ENCODE peak calls at places on chromosome X, in five cellular contexts. Q, R, Z, V and T are unnamed samples.

GRCh38 chrX:70664726-70665125 is 220.1 kb downstream of the DLG3 start:
- DNase-seq in V (no peak), Z (no peak), Q (peak; percentile 60), R (no peak), T (no peak)

GRCh38 chrX:22481436-22481835 is 208.7 kb downstream of the CBLL2 start:
- DNase-seq in Z (no peak), R (no peak), V (no peak), Q (no peak), T (no peak)

GRCh38 chrX:131675596-131676194 is 131.8 kb downstream of the OR13H1 start:
- DNase-seq in R (no peak), Z (no peak), V (no peak), Q (peak; percentile 19), T (no peak)

GRCh38 chrX:100636321-100636991 is at the start of gene TSPAN6:
- DNase-seq in V (peak; percentile 84), R (peak; percentile 73), Q (peak; percentile 87), Z (peak; percentile 55), T (peak; percentile 84)

GRCh38 chrX:137212078-137212632 is 178.4 kb upstream of the GPR101 start:
- DNase-seq in Q (no peak), V (no peak), R (no peak), Z (no peak), T (no peak)

GRCh38 chrX:16487620-16488380 is 162.2 kb upstream of the S100G start:
- DNase-seq in Z (no peak), V (no peak), Q (peak; percentile 22), R (no peak), T (no peak)

GRCh38 chrX:9829308-9830267 is 43.4 kb downstream of the SHROOM2 start:
- DNase-seq in Z (no peak), Q (peak; percentile 14), V (no peak), R (no peak), T (no peak)

GRCh38 chrX:39953879-39954278 is 143.9 kb downstream of the BCOR start:
- DNase-seq in R (peak; percentile 82), Z (no peak), V (peak; percentile 86), Q (no peak), T (peak; percentile 87)

GRCh38 chrX:46408553-46409407 is 136.4 kb downstream of the ZNF674 start:
- DNase-seq in R (peak; percentile 64), Q (peak; percentile 68), V (peak; percentile 78), Z (peak; percentile 80), T (peak; percentile 73)

GRCh38 chrX:67781132-67781531 is 237.3 kb downstream of the AR start:
- DNase-seq in V (no peak), R (no peak), Z (no peak), Q (peak; percentile 68), T (no peak)

GRCh38 chrX:131727778-131728177 is 183.9 kb downstream of the OR13H1 start:
- DNase-seq in Z (no peak), V (no peak), Q (no peak), R (no peak), T (no peak)

GRCh38 chrX:107970073-107970472 is 12.1 kb downstream of the TEX13B start:
- DNase-seq in Z (no peak), R (no peak), V (no peak), Q (no peak), T (no peak)

GRCh38 chrX:74520291-74520690 is 94.1 kb downstream of the RLIM start:
- DNase-seq in V (no peak), Z (no peak), Q (peak; percentile 18), R (no peak), T (no peak)

GRCh38 chrX:30982467-30982866 is 89.4 kb downstream of the FTHL17 start:
- DNase-seq in R (no peak), Z (no peak), Q (no peak), V (no peak), T (no peak)

GRCh38 chrX:22128961-22129360 is 96.8 kb downstream of the PHEX start:
- DNase-seq in V (no peak), Q (peak; percentile 44), Z (no peak), R (no peak), T (no peak)

GRCh38 chrX:17596546-17597205 is 140.6 kb upstream of the SCML1 start:
- DNase-seq in Q (no peak), R (no peak), Z (no peak), V (no peak), T (no peak)

GRCh38 chrX:68995780-68996551 is 167.1 kb downstream of the EFNB1 start:
- DNase-seq in Z (no peak), R (no peak), Q (no peak), V (peak; percentile 79), T (no peak)

GRCh38 chrX:12237771-12238170 is 99.5 kb downstream of the FRMPD4 start:
- DNase-seq in V (no peak), Z (no peak), R (no peak), Q (no peak), T (no peak)

GRCh38 chrX:20515841-20516461 is 249.2 kb upstream of the RPS6KA3 start:
- DNase-seq in Q (peak; percentile 85), R (no peak), Z (no peak), V (no peak), T (no peak)

GRCh38 chrX:106022238-106022637 is 16.3 kb downstream of the SERPINA7 start:
- DNase-seq in Z (no peak), R (no peak), Q (no peak), V (no peak), T (no peak)

GRCh38 chrX:132463411-132463810 is 25.4 kb downstream of the MBNL3 start:
- DNase-seq in V (no peak), R (no peak), Z (no peak), Q (no peak), T (no peak)

GRCh38 chrX:2492536-2493218 is 8.1 kb downstream of the DHRSX start:
- DNase-seq in R (peak; percentile 20), V (no peak), Q (no peak), Z (no peak), T (peak; percentile 37)

GRCh38 chrX:72105436-72105835 is 26.3 kb downstream of the RTL5 start:
- DNase-seq in Q (no peak), V (no peak), R (no peak), Z (no peak), T (no peak)

GRCh38 chrX:93673056-93673868 is at the start of gene NAP1L3:
- DNase-seq in Q (peak; percentile 84), Z (peak; percentile 77), V (peak; percentile 12), R (peak; percentile 47), T (peak; percentile 63)

GRCh38 chrX:12007881-12008280 is 130.4 kb upstream of the FRMPD4 start:
- DNase-seq in V (no peak), R (no peak), Z (no peak), Q (peak; percentile 65), T (no peak)

GRCh38 chrX:74371823-74372222 is 49.5 kb upstream of the SLC16A2 start:
- DNase-seq in Z (no peak), Q (peak; percentile 6), V (no peak), R (no peak), T (no peak)

GRCh38 chrX:103376118-103376978 is at the start of gene BEX3:
- DNase-seq in Q (peak; percentile 68), R (peak; percentile 50), Z (peak; percentile 71), V (peak; percentile 47), T (peak; percentile 81)

GRCh38 chrX:98516120-98516519 is 1632.4 kb downstream of the RPA4 start:
- DNase-seq in R (no peak), V (no peak), Z (no peak), Q (no peak), T (no peak)

GRCh38 chrX:6041630-6042029 is 187.0 kb downstream of the NLGN4X start:
- DNase-seq in Q (peak; percentile 0), R (no peak), V (no peak), Z (no peak), T (no peak)

GRCh38 chrX:151396042-151396826 is 772 bp upstream of the VMA21 start:
- DNase-seq in R (no peak), Q (peak; percentile 77), Z (no peak), V (peak; percentile 21), T (peak; percentile 64)

GRCh38 chrX:102934624-102935023 is 2.4 kb upstream of the RAB40AL start:
- DNase-seq in Q (peak; percentile 39), R (no peak), Z (no peak), V (peak; percentile 18), T (no peak)

DNA sequence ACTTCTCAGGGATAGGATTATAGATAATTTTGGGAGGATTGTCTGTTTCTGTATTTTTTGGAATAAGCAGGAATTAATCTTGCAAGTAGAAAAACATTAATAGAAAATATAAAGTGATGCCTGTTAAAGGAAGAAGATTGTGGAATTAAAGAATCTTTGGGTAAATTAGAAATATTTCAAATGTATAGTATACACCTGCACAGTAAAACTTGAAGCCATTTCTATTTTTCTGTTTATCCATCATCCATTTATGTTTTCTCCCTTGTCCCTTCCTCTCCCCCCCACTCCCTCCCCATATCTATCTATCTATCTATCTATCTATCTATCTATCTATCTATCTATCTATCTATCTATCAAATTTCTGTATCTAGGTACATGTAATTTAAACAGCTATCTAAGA is 46.9 kb upstream of the GEMIN8 start:
- DNase-seq in V (no peak), Q (no peak), Z (no peak), R (no peak), T (no peak)
- H3K27me3 ChIP-seq in V (no peaks in the 10 kb centered on the region), Q (no peaks in the 10 kb centered on the region), Z (no peaks in the 10 kb centered on the region), R (no peaks in the 10 kb centered on the region), T (no peaks in the 10 kb centered on the region)

GRCh38 chrX:153524234-153524633 is 6.8 kb downstream of the ATP2B3 start:
- DNase-seq in Z (no peak), R (no peak), Q (no peak), V (no peak), T (no peak)
- H3K27me3 ChIP-seq in Z (peaks cover 14% of the 10 kb centered on the region), R (peaks cover 60% of the 10 kb centered on the region), Q (no peaks in the 10 kb centered on the region), V (peaks cover 17% of the 10 kb centered on the region), T (no peaks in the 10 kb centered on the region)

GRCh38 chrX:155046811-155047528 is 20.3 kb downstream of the FUNDC2 start:
- DNase-seq in R (no peak), V (no peak), Q (no peak), Z (no peak), T (no peak)
- H3K27me3 ChIP-seq in R (no peaks in the 10 kb centered on the region), V (no peaks in the 10 kb centered on the region), Q (no peaks in the 10 kb centered on the region), Z (no peaks in the 10 kb centered on the region), T (no peaks in the 10 kb centered on the region)

GRCh38 chrX:130224810-130225209 is 43.9 kb downstream of the ZNF280C start:
- DNase-seq in Z (no peak), R (no peak), Q (peak; percentile 5), V (no peak), T (no peak)

DNA sequence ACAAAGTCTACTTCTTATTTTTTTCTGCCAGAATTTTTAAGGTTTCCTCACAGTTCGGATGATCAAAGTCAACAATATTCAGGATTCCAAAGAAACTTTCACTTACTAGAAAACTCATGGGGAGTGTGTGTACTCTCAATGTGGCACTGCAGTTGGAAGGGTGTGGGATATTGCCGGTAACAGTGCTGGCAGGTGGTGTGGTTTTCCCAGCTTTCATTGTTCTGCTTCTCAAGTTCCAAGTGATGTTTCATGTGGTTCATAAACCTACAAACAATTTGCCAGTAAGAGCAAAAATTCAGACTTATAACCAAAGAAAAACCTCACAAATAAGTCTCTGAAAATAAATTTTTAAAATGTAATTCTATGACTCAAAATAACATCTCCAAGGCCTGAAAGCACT is 39.8 kb downstream of the ZNF280C start:
- DNase-seq in Z (no peak), R (no peak), Q (no peak), V (no peak), T (no peak)
- H3K27me3 ChIP-seq in Z (no peaks in the 10 kb centered on the region), R (no peaks in the 10 kb centered on the region), Q (no peaks in the 10 kb centered on the region), V (no peaks in the 10 kb centered on the region), T (no peaks in the 10 kb centered on the region)